ENCODE peak calls at places on chromosomes 6 and 20, in nine cellular contexts. Q is body of pancreas, Y is cardiac muscle cell, T is brain microvascular endothelial cell, B is prostate gland, I is right atrium auricular region, E is astrocyte, M is HFF-Myc, X is colonic mucosa. C is an unnamed sample.

GRCh38 chr6:25181923-25182322 is 97.3 kb upstream of the CARMIL1 start:
- DNase-seq in Y (no peak), M (no peak), E (peak; percentile 34), T (no peak), Q (no peak), X (no peak), B (no peak), I (no peak), C (peak; percentile 52)

GRCh38 chr6:84220809-84221409 is 6.5 kb downstream of the CEP162 start:
- DNase-seq in T (no peak), Y (peak; percentile 23), M (peak; percentile 7), X (no peak), E (no peak), Q (no peak), I (no peak), B (no peak), C (peak; percentile 65)

GRCh38 chr20:51752343-51752951 is 15.7 kb downstream of the ATP9A start:
- DNase-seq in I (no peak), B (no peak), E (peak; percentile 94), Y (no peak), Q (no peak), M (peak; percentile 77), X (no peak), T (peak; percentile 55), C (peak; percentile 82)

GRCh38 chr6:135423649-135424128 is 73.9 kb downstream of the AHI1 start:
- DNase-seq in X (no peak), T (peak; percentile 61), Q (peak; percentile 37), E (peak; percentile 20), M (peak; percentile 9), I (no peak), B (no peak), Y (peak; percentile 64), C (peak; percentile 68)

GRCh38 chr6:111861321-111861938 is 11.8 kb downstream of the FYN start:
- DNase-seq in T (no peak), X (no peak), I (no peak), Y (no peak), E (no peak), B (no peak), M (no peak), Q (no peak), C (no peak)

GRCh38 chr6:15063253-15063853 is 182.5 kb upstream of the JARID2 start:
- DNase-seq in B (no peak), I (no peak), E (peak; percentile 15), Q (peak; percentile 65), T (peak; percentile 80), M (no peak), X (no peak), Y (no peak), C (peak; percentile 19)

GRCh38 chr20:61767776-61768494 is 297.7 kb downstream of the TAF4 start:
- DNase-seq in M (no peak), I (no peak), X (no peak), Q (no peak), B (no peak), T (no peak), Y (no peak), E (no peak), C (no peak)

GRCh38 chr6:150293423-150294280 is 75.2 kb upstream of the IYD start:
- DNase-seq in Q (peak; percentile 6), X (no peak), I (no peak), Y (no peak), T (peak; percentile 71), B (no peak), E (peak; percentile 66), M (no peak), C (peak; percentile 77)

GRCh38 chr6:7727951-7728854 is 2.3 kb downstream of the BMP6 start:
- DNase-seq in T (no peak), E (no peak), Y (peak; percentile 30), B (no peak), Q (no peak), X (peak; percentile 24), I (no peak), M (no peak), C (peak; percentile 57)

GRCh38 chr6:79574636-79575035 is 37.4 kb upstream of the LCA5 start:
- DNase-seq in E (peak; percentile 84), T (peak; percentile 86), M (no peak), B (no peak), Q (no peak), X (no peak), I (no peak), Y (no peak), C (peak; percentile 78)

GRCh38 chr6:21144928-21145327 is 448.6 kb upstream of the SOX4 start:
- DNase-seq in E (no peak), Q (no peak), Y (no peak), B (no peak), X (no peak), M (no peak), I (no peak), T (no peak), C (no peak)

GRCh38 chr6:90121982-90122381 is 174.7 kb downstream of the BACH2 start:
- DNase-seq in M (no peak), I (no peak), Y (no peak), E (peak; percentile 39), X (no peak), Q (no peak), B (no peak), T (no peak), C (no peak)

GRCh38 chr6:17061097-17061496 is 40.8 kb upstream of the STMND1 start:
- DNase-seq in Q (no peak), X (no peak), I (no peak), T (no peak), B (no peak), Y (no peak), E (no peak), M (no peak), C (no peak)

DNA sequence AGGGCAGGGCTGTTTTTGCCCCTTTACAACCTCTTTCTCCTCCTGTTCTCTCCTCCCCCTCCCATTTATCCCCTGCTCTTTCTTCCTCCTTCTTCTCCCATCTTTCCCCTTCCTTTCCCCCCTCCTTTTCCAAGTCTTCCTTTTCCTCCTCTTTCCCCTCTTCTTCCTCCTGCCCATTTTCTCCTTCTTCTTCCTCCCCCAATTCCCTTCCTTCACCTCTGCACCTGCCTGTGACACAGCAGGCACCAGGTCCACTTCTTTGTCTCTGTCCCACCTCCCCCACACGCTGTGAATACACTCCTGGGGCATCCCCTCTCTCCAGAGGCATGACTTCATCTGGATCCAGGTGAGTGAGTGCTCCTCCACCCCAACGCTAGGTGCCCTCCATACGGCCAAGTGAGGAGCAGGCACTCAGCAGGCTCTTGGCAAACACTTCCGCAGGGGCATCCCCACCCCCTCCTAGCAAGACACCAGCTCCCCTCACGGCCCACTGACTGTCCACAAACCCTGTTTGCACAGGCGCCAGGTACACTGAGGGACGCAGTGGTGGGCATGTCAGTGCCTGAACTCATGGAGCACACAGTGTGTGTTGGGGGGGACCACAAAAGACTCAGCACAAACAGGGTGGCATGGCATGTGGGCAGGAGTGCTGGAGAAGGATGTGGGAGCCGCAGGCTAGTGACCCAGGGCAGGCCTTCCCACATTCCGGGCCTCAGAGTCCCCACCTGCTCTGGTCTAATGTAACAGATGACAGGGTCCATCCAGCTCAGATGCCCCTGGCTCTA is 10.7 kb upstream of the TLDC2 start:
- DNase-seq in T (no peak), I (no peak), B (no peak), M (no peak), E (no peak), Q (no peak), X (no peak), Y (no peak), C (no peak)
- H3K4me3 ChIP-seq in T (no peak overlapping the region), I (no peak overlapping the region), B (no peak overlapping the region), M (no peak overlapping the region), E (no peak overlapping the region), Q (no peak overlapping the region), X (no peak overlapping the region), Y (no peak overlapping the region), C (no peak overlapping the region)

DNA sequence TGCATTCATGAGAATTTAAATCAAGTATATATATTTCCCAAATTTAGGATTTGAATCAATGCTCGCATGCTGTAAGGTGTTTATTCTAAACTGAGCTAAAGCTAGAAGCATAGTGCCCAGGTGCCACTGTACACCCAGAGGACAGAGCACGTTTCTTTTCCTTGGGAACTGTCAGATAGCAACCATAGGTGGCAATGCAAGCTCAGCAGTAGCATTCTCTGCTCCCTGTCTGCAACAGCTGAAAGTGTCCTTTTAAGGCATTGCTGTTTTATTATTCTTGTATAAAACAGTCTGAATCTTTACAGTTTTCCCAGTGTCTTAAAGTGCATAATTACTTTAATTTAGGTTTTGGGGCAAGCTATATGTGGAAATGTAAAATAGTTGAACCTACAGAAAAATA is 443.4 kb upstream of the MMS22L start:
- DNase-seq in Q (no peak), E (peak; percentile 8), X (no peak), I (no peak), T (no peak), Y (peak; percentile 49), B (no peak), M (no peak), C (no peak)
- TF ChIP-seq CTCF in Q (no peak), E (no peak), X (no peak), I (no peak), T (peak; percentile 43), Y (no peak), B (no peak), M (no peak), C (no peak)

DNA sequence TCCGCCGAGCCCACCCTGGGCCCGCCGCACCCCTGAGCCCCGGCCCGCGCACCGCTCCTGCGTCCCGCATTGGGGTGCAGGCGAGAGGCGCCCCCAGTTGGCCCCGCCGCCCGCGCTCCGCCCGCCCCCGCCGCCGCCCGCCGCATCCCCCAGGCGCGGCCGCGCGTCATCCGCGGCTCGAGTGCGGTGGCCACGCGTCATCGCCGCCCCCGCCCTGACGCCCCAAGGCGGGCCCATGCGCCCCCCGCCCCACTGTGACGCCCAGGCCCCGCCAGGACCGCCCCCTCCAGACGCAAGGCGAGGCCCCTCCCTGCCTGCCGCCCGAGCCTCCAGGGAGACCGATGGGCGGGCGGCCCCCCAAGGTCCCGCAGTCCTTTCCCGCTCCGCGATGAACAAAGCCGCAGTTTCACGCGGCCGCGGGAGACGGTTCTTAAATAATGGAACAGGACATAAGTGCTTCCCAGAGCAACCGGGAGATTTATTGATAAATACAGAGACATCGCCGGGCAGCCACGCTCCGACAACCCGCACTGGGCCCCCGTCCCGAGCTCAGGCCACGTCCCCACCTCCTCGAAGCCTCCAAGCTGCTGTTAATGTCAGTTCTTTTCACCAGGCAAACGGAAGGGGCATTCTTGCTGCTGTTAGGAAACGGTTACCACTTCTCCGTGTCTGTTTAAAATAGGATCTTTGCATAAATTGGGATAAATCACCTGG is at the start of gene ANKRD60:
- DNase-seq in T (peak; percentile 65), Q (no peak), I (no peak), M (no peak), Y (peak; percentile 61), B (no peak), X (no peak), E (peak; percentile 65), C (peak; percentile 73)
- H3K4me3 ChIP-seq in T (peak within 1 kb of the TSS; percentile 57), Q (no peak within 1 kb of the TSS), I (no peak within 1 kb of the TSS), M (peak within 1 kb of the TSS; percentile 31), Y (peak within 1 kb of the TSS; percentile 32), B (peak within 1 kb of the TSS; percentile 23), X (no peak within 1 kb of the TSS), E (peak within 1 kb of the TSS; percentile 66), C (peak within 1 kb of the TSS; percentile 39)

GRCh38 chr6:109440325-109441068 is at the start of the genes PPIL6 and SMPD2:
- DNase-seq in I (peak; percentile 88), B (peak; percentile 86), T (peak; percentile 81), Q (peak; percentile 91), E (peak; percentile 70), Y (peak; percentile 95), X (peak; percentile 89), M (peak; percentile 50), C (peak; percentile 85)
- TF ChIP-seq CTCF in I (peak; percentile 46), B (no peak), T (peak; percentile 31), Q (no peak), E (no peak), Y (peak; percentile 34), X (peak; percentile 13), M (peak; percentile 37), C (no peak)

GRCh38 chr20:35801865-35802264 is 30.1 kb downstream of the PHF20 start:
- DNase-seq in X (no peak), Q (no peak), B (no peak), M (no peak), T (no peak), Y (no peak), E (no peak), I (no peak), C (no peak)
- H3K4me3 ChIP-seq in X (no peak overlapping the region), Q (no peak overlapping the region), B (no peak overlapping the region), M (no peak overlapping the region), T (no peak overlapping the region), Y (no peak overlapping the region), E (no peak overlapping the region), I (no peak overlapping the region), C (no peak overlapping the region)